ENCODE peak calls at places on chromosomes 5 and 9, in five cellular contexts. One of them, this sample, is unnamed.

GRCh38 chr5:68432682-68433081 is 217.1 kb downstream of the PIK3R1 start:
- DNase-seq in upper lobe of left lung: no peak
- DNase-seq in ovary: no peak
- DNase-seq in transverse colon: no peak
- DNase-seq in A549: no peak
- DNase-seq in this sample: no peak

GRCh38 chr5:62575066-62575465 is 3.6 kb upstream of the LRRC70 start:
- DNase-seq in A549: no peak
- DNase-seq in ovary: no peak
- DNase-seq in transverse colon: no peak
- DNase-seq in upper lobe of left lung: no peak
- DNase-seq in this sample: no peak

GRCh38 chr5:103569313-103570060 is 6.9 kb upstream of the NUDT12 start:
- DNase-seq in A549: no peak
- DNase-seq in transverse colon: no peak
- DNase-seq in upper lobe of left lung: no peak
- DNase-seq in ovary: no peak
- DNase-seq in this sample: peak; percentile 63

GRCh38 chr9:37732086-37732744 is 21.4 kb upstream of the TRMT10B start:
- DNase-seq in upper lobe of left lung: no peak
- DNase-seq in ovary: no peak
- DNase-seq in transverse colon: no peak
- DNase-seq in A549: no peak
- DNase-seq in this sample: no peak

GRCh38 chr5:58348996-58349728 is 110.7 kb downstream of the PLK2 start:
- DNase-seq in upper lobe of left lung: no peak
- DNase-seq in A549: no peak
- DNase-seq in transverse colon: no peak
- DNase-seq in ovary: no peak
- DNase-seq in this sample: no peak

GRCh38 chr5:61048534-61048933 is 103.5 kb downstream of the NDUFAF2 start:
- DNase-seq in transverse colon: no peak
- DNase-seq in ovary: no peak
- DNase-seq in upper lobe of left lung: no peak
- DNase-seq in A549: no peak
- DNase-seq in this sample: no peak

GRCh38 chr5:176319827-176320554 is 41.6 kb downstream of the KIAA1191 start:
- DNase-seq in upper lobe of left lung: no peak
- DNase-seq in ovary: no peak
- DNase-seq in transverse colon: no peak
- DNase-seq in A549: peak; percentile 7
- DNase-seq in this sample: no peak

GRCh38 chr5:56698463-56699381 is 116.6 kb upstream of the MAP3K1 start:
- DNase-seq in transverse colon: no peak
- DNase-seq in A549: no peak
- DNase-seq in upper lobe of left lung: no peak
- DNase-seq in ovary: no peak
- DNase-seq in this sample: peak; percentile 42

GRCh38 chr9:122197882-122198281 is 30.9 kb downstream of the LHX6 start:
- DNase-seq in upper lobe of left lung: no peak
- DNase-seq in ovary: no peak
- DNase-seq in A549: no peak
- DNase-seq in transverse colon: no peak
- DNase-seq in this sample: no peak

GRCh38 chr5:157132302-157132612 is 10.4 kb downstream of the MED7 start:
- DNase-seq in transverse colon: no peak
- DNase-seq in ovary: no peak
- DNase-seq in upper lobe of left lung: no peak
- DNase-seq in A549: no peak
- DNase-seq in this sample: no peak

GRCh38 chr5:61614606-61615005 is 282.5 kb downstream of the ZSWIM6 start:
- DNase-seq in ovary: no peak
- DNase-seq in upper lobe of left lung: no peak
- DNase-seq in A549: no peak
- DNase-seq in transverse colon: no peak
- DNase-seq in this sample: no peak

DNA sequence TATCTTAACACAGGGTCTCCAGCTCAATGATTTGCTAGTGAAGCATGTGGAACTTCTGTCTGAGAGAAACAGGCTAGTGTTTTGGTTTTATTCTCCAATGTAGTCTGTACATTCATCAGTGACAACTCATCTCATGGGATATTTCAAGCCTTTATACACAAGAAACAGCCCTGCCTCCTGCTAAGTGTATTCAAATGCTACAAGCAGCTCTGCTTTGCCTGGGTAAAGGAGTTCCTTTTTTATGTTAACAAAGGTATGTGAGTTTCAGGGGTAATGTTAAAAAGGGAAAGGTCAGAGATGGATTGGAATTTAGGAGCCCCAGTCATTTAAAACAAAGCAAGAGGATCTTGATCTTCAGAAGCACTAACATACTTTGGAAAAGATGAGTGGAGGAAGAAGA is 498.7 kb downstream of the ISL1 start:
- DNase-seq in A549: no peak
- DNase-seq in transverse colon: no peak
- DNase-seq in upper lobe of left lung: no peak
- DNase-seq in ovary: no peak
- DNase-seq in this sample: no peak
- TF ChIP-seq EP300 in A549: no peak
- TF ChIP-seq EP300 in transverse colon: no peak
- TF ChIP-seq EP300 in upper lobe of left lung: no peak
- TF ChIP-seq EP300 in ovary: no peak
- TF ChIP-seq EP300 in this sample: no peak

GRCh38 chr9:125755340-125755739 is 8.2 kb downstream of the PBX3 start:
- DNase-seq in transverse colon: no peak
- DNase-seq in ovary: no peak
- DNase-seq in A549: no peak
- DNase-seq in upper lobe of left lung: no peak
- DNase-seq in this sample: no peak
- H3K27ac ChIP-seq in transverse colon: no peak overlapping the region
- H3K27ac ChIP-seq in ovary: no peak overlapping the region
- H3K27ac ChIP-seq in A549: no peak overlapping the region
- H3K27ac ChIP-seq in upper lobe of left lung: no peak overlapping the region
- H3K27ac ChIP-seq in this sample: no peak overlapping the region

GRCh38 chr5:125109293-125109692 is 362.9 kb upstream of the ZNF608 start:
- DNase-seq in A549: no peak
- DNase-seq in upper lobe of left lung: no peak
- DNase-seq in ovary: no peak
- DNase-seq in transverse colon: no peak
- DNase-seq in this sample: no peak
- TF ChIP-seq EP300 in A549: no peak
- TF ChIP-seq EP300 in upper lobe of left lung: no peak
- TF ChIP-seq EP300 in ovary: no peak
- TF ChIP-seq EP300 in transverse colon: no peak
- TF ChIP-seq EP300 in this sample: no peak

GRCh38 chr5:32195265-32195664 is 21.1 kb upstream of the GOLPH3 start:
- DNase-seq in upper lobe of left lung: peak; percentile 40
- DNase-seq in transverse colon: no peak
- DNase-seq in ovary: no peak
- DNase-seq in A549: no peak
- DNase-seq in this sample: no peak

GRCh38 chr5:32190094-32190493 is 16.0 kb upstream of the GOLPH3 start:
- DNase-seq in upper lobe of left lung: no peak
- DNase-seq in transverse colon: no peak
- DNase-seq in A549: no peak
- DNase-seq in ovary: no peak
- DNase-seq in this sample: no peak

GRCh38 chr5:32187675-32188074 is 13.6 kb upstream of the GOLPH3 start:
- DNase-seq in transverse colon: no peak
- DNase-seq in A549: no peak
- DNase-seq in ovary: no peak
- DNase-seq in upper lobe of left lung: no peak
- DNase-seq in this sample: no peak

GRCh38 chr5:32197032-32197431 is 22.9 kb upstream of the GOLPH3 start:
- DNase-seq in upper lobe of left lung: no peak
- DNase-seq in A549: no peak
- DNase-seq in ovary: no peak
- DNase-seq in transverse colon: no peak
- DNase-seq in this sample: no peak

DNA sequence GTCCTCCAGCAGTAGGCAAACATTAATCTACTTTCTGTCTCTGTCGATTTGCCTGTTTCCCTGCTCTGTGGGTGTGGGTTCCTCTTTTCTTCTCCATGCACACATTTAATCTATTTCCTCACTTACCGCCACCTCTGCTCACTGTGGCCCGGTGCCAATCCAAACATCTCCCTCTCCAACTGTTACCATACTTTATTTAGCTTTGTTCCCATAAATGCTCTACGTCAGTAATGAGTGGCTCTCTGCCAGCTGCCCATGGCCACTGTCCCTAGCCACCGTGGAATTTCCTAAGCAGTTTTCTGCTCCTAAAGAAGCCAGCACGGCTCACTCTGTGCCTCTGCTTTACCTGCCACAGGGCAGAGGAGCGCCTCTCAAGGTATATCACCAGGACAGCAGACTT is 19.5 kb upstream of the GOLPH3 start:
- DNase-seq in ovary: no peak
- DNase-seq in transverse colon: peak; percentile 90
- DNase-seq in A549: no peak
- DNase-seq in upper lobe of left lung: peak; percentile 94
- DNase-seq in this sample: peak; percentile 97
- H3K27ac ChIP-seq in ovary: no peak overlapping the region
- H3K27ac ChIP-seq in transverse colon: peak overlapping the region; percentile 62
- H3K27ac ChIP-seq in A549: peak overlapping the region; percentile 62
- H3K27ac ChIP-seq in upper lobe of left lung: peak overlapping the region; percentile 63
- H3K27ac ChIP-seq in this sample: peak overlapping the region; percentile 85

DNA sequence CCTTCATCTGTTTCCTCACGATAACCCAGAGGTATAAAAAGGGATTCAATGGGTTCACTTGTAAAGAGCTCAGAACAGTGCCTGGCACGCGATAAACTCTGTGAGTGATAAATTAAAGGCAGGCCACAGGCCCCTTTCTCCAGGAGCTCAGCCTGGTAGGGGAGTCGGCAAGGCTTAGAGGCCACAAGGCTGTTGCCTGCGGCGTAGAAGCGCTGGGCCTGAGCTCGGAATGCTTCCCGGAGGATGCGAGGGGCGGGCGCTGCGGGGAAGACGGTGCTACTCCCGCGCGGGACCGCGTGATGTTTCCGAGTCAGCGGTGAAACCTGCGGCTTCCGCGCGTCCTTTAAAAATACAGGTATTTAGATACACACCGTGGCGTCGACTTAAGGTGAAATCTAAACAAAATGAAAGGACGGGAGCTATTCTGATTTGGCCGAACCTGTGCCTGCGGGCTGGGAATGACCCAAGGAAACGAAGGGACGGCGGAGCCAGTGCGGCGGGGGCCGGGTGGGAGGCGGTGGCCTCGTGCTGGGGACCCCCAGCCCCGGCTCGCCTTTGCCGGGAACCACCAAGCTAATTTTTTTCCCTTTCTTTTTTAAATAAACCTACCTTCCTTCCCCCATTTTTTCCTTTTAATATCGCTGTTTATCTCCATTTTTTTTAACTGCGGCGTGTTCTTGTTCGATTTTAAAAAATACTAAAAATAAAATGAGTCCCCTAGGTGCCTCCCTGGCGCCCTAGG is 6.2 kb downstream of the NKX2-5 start:
- DNase-seq in A549: no peak
- DNase-seq in transverse colon: no peak
- DNase-seq in ovary: no peak
- DNase-seq in upper lobe of left lung: no peak
- DNase-seq in this sample: no peak
- TF ChIP-seq EP300 in A549: no peak
- TF ChIP-seq EP300 in transverse colon: no peak
- TF ChIP-seq EP300 in ovary: no peak
- TF ChIP-seq EP300 in upper lobe of left lung: no peak
- TF ChIP-seq EP300 in this sample: no peak